ENCODE peak calls at places on chromosomes 11 and 22, in five cellular contexts. Y is stomach, E is dorsolateral prefrontal cortex, U is lower leg skin, T is cardiac muscle cell. A is an unnamed sample.

GRCh38 chr11:46210133-46210636 is 67.3 kb upstream of the CREB3L1 start:
- DNase-seq in Y (no peak), E (no peak), U (no peak), T (peak), A (peak)

GRCh38 chr11:60334005-60334620 is 7.1 kb downstream of the MS4A6E start:
- DNase-seq in Y (peak), E (no peak), U (peak), T (peak), A (no peak)

GRCh38 chr11:125229006-125229405 is 64.5 kb downstream of the PKNOX2 start:
- DNase-seq in Y (no peak), E (no peak), U (no peak), T (no peak), A (no peak)

GRCh38 chr22:19759994-19760651 is 455 bp upstream of the TBX1 start:
- DNase-seq in Y (no peak), E (no peak), U (no peak), T (no peak), A (no peak)

GRCh38 chr11:17256512-17256911 is 20.0 kb upstream of the NUCB2 start:
- DNase-seq in Y (no peak), E (no peak), U (no peak), T (peak), A (peak)

GRCh38 chr11:120383518-120384155 is 47.4 kb downstream of the ARHGEF12 start:
- DNase-seq in Y (no peak), E (no peak), U (no peak), T (no peak), A (no peak)

GRCh38 chr22:46358766-46359165 is 23.3 kb downstream of the TRMU start:
- DNase-seq in Y (no peak), E (no peak), U (no peak), T (no peak), A (no peak)

GRCh38 chr11:34626393-34626792 is 5.5 kb downstream of the EHF start:
- DNase-seq in Y (no peak), E (no peak), U (no peak), T (no peak), A (no peak)

GRCh38 chr11:132289590-132290256 is 919.3 kb downstream of the NTM start:
- DNase-seq in Y (no peak), E (no peak), U (no peak), T (no peak), A (no peak)

GRCh38 chr11:134981824-134982223 is 569.8 kb upstream of the B3GAT1 start:
- DNase-seq in Y (no peak), E (no peak), U (no peak), T (no peak), A (no peak)

GRCh38 chr22:38088723-38089473 is 4.9 kb upstream of the SLC16A8 start:
- DNase-seq in Y (no peak), E (no peak), U (no peak), T (peak), A (no peak)

GRCh38 chr11:15901046-15901445 is 455.3 kb downstream of the SOX6 start:
- DNase-seq in Y (no peak), E (no peak), U (no peak), T (peak), A (no peak)

GRCh38 chr11:36010010-36010740 is 66.3 kb downstream of the LDLRAD3 start:
- DNase-seq in Y (no peak), E (no peak), U (no peak), T (peak), A (no peak)

GRCh38 chr11:86515297-86516094 is 140.8 kb downstream of the CCDC81 start:
- DNase-seq in Y (no peak), E (no peak), U (no peak), T (peak), A (peak)

GRCh38 chr11:117143390-117143789 is 697 bp upstream of the PAFAH1B2 start:
- DNase-seq in Y (peak), E (peak), U (no peak), T (peak), A (no peak)

GRCh38 chr11:112481431-112481830 is 220.8 kb upstream of the PLET1 start:
- DNase-seq in Y (no peak), E (no peak), U (no peak), T (no peak), A (no peak)

GRCh38 chr22:46984751-46985506 is 222.5 kb downstream of the TBC1D22A start:
- DNase-seq in Y (no peak), E (no peak), U (peak), T (peak), A (peak)

GRCh38 chr11:32225491-32226285 is 134.8 kb downstream of the RCN1 start:
- DNase-seq in Y (no peak), E (no peak), U (peak), T (no peak), A (no peak)

GRCh38 chr11:95245038-95245437 is 14.0 kb upstream of the SESN3 start:
- DNase-seq in Y (no peak), E (no peak), U (no peak), T (peak), A (no peak)

GRCh38 chr11:102006835-102007566 is 40.2 kb upstream of the CFAP300 start:
- DNase-seq in Y (peak), E (no peak), U (no peak), T (no peak), A (no peak)

GRCh38 chr11:132831272-132831671 is 701.0 kb downstream of the OPCML start:
- DNase-seq in Y (no peak), E (no peak), U (no peak), T (no peak), A (no peak)

GRCh38 chr11:69422645-69423044 is 58.8 kb upstream of the LINC01488 start:
- DNase-seq in Y (no peak), E (no peak), U (no peak), T (no peak), A (no peak)

GRCh38 chr11:83818349-83818748 is 532.2 kb upstream of the CCDC90B start:
- DNase-seq in Y (no peak), E (no peak), U (no peak), T (no peak), A (no peak)

GRCh38 chr22:31497148-31497938 is 1.0 kb downstream of the SFI1 start:
- DNase-seq in Y (no peak), E (no peak), U (no peak), T (no peak), A (no peak)

GRCh38 chr11:128854801-128855200 is 12.3 kb downstream of the KCNJ1 start:
- DNase-seq in Y (no peak), E (no peak), U (no peak), T (no peak), A (no peak)

GRCh38 chr11:128859563-128860441 is 7.3 kb downstream of the KCNJ1 start:
- DNase-seq in Y (peak), E (no peak), U (no peak), T (peak), A (no peak)

GRCh38 chr11:128853556-128853955 is 13.5 kb downstream of the KCNJ1 start:
- DNase-seq in Y (no peak), E (no peak), U (no peak), T (no peak), A (no peak)

GRCh38 chr11:128857341-128857740 is 9.8 kb downstream of the KCNJ1 start:
- DNase-seq in Y (no peak), E (no peak), U (peak), T (no peak), A (no peak)

GRCh38 chr11:128856241-128856640 is 10.9 kb downstream of the KCNJ1 start:
- DNase-seq in Y (no peak), E (no peak), U (peak), T (no peak), A (no peak)
- TF ChIP-seq CTCF in Y (no peak), E (no peak), U (no peak), T (no peak), A (no peak)

DNA sequence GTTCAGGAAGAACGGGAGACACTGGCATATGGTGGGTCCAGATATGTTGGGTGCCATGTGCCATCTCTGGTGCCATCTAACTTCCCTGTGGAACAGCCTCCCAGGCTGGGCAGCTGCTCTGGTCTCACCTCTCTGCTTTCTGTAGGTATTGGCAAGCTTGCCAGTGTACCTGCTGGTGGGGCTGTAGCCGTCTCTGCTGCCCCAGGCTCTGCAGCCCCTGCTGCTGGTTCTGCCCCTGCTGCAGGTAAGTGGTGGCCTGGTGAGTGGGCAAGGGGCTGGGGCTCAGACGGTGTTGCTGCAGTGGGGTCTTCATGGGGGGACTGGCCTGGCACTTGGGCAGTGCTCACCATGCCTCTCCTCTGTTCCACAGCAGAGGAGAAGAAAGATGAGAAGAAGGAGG is 2.6 kb downstream of the RPLP2 start:
- DNase-seq in Y (no peak), E (no peak), U (no peak), T (no peak), A (no peak)
- H3K4me3 ChIP-seq in Y (no peak), E (no peak), U (no peak), T (no peak), A (no peak)

DNA sequence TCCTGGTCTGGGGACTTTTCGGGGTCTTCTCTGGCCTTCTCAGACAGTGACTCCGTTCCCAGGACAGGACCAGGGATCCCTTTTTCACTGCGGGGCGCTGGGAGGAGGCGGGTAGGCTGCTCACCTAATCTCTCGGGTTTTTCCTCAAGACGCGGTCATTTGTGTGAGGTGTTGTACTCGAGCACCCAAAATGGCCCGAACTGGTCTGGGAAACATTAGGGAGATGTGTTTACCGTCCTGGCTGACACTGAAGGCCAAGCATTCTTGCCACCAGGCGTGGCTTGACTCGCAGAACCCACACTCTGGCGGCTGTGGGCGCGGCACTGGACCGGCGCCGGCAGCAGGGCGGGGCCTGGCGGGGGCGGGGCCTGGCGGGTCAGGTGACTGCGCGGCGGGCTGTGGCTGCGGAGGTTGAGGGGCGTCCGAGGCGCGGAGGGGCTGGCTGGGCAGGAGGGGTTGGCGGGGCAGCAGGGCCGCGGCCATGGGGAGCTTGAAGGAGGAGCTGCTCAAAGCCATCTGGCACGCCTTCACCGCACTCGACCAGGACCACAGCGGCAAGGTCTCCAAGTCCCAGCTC is at the start of gene SWAP70:
- DNase-seq in Y (peak), E (peak), U (peak), T (peak), A (peak)
- TF ChIP-seq CTCF in Y (no peak), E (no peak), U (no peak), T (peak), A (peak)

GRCh38 chr11:48017105-48017874 is 36.9 kb downstream of the PTPRJ start:
- DNase-seq in Y (no peak), E (no peak), U (no peak), T (no peak), A (no peak)

GRCh38 chr11:48019230-48019584 is 38.8 kb downstream of the PTPRJ start:
- DNase-seq in Y (no peak), E (no peak), U (no peak), T (peak), A (no peak)

GRCh38 chr11:48020092-48020755 is 39.9 kb downstream of the PTPRJ start:
- DNase-seq in Y (peak), E (no peak), U (no peak), T (peak), A (no peak)

GRCh38 chr11:48019597-48019996 is 39.2 kb downstream of the PTPRJ start:
- DNase-seq in Y (peak), E (no peak), U (no peak), T (no peak), A (no peak)

GRCh38 chr11:48018561-48019229 is 38.3 kb downstream of the PTPRJ start:
- DNase-seq in Y (no peak), E (no peak), U (no peak), T (no peak), A (no peak)
- H3K4me3 ChIP-seq in Y (no peak), E (peak), U (no peak), T (no peak), A (no peak)

GRCh38 chr22:23858484-23858815 is 775 bp downstream of the SLC2A11 start:
- DNase-seq in Y (no peak), E (no peak), U (no peak), T (no peak), A (no peak)

GRCh38 chr22:23856721-23857605 is 712 bp upstream of the SLC2A11 start:
- DNase-seq in Y (no peak), E (no peak), U (peak), T (peak), A (no peak)

GRCh38 chr22:23859201-23859600 is 1.5 kb downstream of the SLC2A11 start:
- DNase-seq in Y (no peak), E (no peak), U (no peak), T (no peak), A (no peak)

GRCh38 chr22:23862103-23862502 is 4.4 kb downstream of the SLC2A11 start:
- DNase-seq in Y (no peak), E (no peak), U (no peak), T (peak), A (no peak)

DNA sequence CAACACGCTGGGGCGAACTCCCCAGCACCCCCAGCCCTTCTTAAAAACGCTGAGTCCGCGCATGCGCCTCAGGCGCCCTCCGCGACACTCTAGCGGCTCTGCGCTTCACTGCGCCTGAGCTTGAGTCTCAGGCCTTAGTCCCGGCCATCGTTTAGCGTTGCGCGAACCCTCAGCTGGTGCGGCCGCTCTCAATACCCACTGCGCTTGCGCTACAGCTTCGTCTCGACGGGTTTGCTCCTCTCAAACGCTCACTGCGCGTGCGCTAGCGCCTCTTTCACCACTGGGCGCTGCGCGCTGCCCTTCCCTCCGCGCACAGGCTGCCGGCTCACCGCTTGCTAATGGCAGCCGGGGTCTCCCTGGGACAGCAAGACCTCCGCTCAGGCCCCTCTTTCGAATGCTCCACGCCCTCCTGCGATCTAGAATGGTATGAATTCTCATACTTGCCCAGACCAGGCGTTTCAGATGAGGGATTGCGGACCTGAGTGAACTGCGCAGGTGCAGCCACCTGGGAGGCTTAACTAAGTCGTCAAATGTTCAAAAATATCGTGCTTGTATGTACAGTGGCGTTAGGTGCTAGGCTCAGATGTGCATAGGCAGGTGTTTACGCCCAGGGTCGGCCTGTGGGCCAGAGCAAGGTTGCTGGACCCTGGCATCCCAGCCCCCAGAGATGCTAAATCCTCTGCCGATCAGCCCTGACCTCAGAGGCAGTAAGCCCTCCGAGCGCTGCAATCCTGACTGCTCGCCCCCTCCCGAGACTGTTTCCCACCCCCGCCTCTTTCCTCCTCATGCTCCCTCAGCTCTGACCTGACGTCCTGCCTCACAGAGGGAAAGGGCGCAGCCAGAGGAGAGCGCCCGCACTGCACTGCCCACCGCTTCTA is at the start of gene SLC2A11:
- DNase-seq in Y (peak), E (peak), U (peak), T (peak), A (peak)
- TF ChIP-seq CTCF in Y (no peak), E (peak), U (no peak), T (no peak), A (peak)

GRCh38 chr11:72860010-72860409 is 45.8 kb downstream of the ATG16L2 start:
- DNase-seq in Y (no peak), E (no peak), U (no peak), T (no peak), A (no peak)

GRCh38 chr11:72867970-72868369 is 53.8 kb downstream of the ATG16L2 start:
- DNase-seq in Y (no peak), E (no peak), U (no peak), T (no peak), A (no peak)

GRCh38 chr11:72860592-72860991 is 46.4 kb downstream of the ATG16L2 start:
- DNase-seq in Y (no peak), E (no peak), U (no peak), T (no peak), A (no peak)

GRCh38 chr11:72864692-72865655 is 50.8 kb downstream of the ATG16L2 start:
- DNase-seq in Y (no peak), E (no peak), U (no peak), T (peak), A (no peak)

DNA sequence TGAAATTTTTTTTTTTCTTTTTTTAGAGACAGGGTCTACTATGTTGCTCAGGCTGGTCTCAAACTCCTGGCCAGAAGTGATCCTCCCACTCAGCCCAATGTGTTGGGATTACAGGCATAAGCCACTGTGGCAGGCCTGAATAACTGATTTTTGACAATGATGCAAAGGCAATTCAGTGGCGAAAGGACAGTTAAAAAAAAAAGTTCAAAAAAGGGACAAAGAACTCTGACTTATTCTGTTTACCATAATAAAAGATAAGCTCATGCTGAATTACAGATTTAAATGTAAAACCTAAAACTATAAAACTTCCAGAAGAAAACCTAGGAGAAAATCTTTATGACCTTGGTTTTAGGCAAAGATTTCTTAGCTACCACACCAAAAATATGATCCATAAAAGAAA is 48.9 kb downstream of the ATG16L2 start:
- DNase-seq in Y (no peak), E (no peak), U (no peak), T (no peak), A (no peak)
- H3K4me3 ChIP-seq in Y (no peak), E (no peak), U (no peak), T (no peak), A (no peak)

GRCh38 chr11:57764527-57764926 is 2.9 kb downstream of the CTNND1 start:
- DNase-seq in Y (no peak), E (no peak), U (no peak), T (no peak), A (no peak)

GRCh38 chr11:57764972-57765371 is 3.4 kb downstream of the CTNND1 start:
- DNase-seq in Y (no peak), E (no peak), U (no peak), T (no peak), A (no peak)

GRCh38 chr11:57762235-57762866 is 749 bp downstream of the CTNND1 start:
- DNase-seq in Y (no peak), E (no peak), U (no peak), T (peak), A (no peak)

GRCh38 chr11:57761301-57762234 is at the start of gene CTNND1:
- DNase-seq in Y (peak), E (peak), U (peak), T (peak), A (peak)

GRCh38 chr11:57763568-57763967 is 2.0 kb downstream of the CTNND1 start:
- DNase-seq in Y (no peak), E (no peak), U (no peak), T (peak), A (no peak)
- TF ChIP-seq CTCF in Y (no peak), E (peak), U (no peak), T (peak), A (peak)

GRCh38 chr11:7965386-7965785 is at the start of gene NLRP10:
- DNase-seq in Y (no peak), E (no peak), U (no peak), T (no peak), A (peak)
- H3K4me3 ChIP-seq in Y (no peak), E (no peak), U (no peak), T (no peak), A (peak)

GRCh38 chr11:19013181-19013857 is 47.2 kb downstream of the MRGPRX2 start:
- DNase-seq in Y (no peak), E (no peak), U (no peak), T (no peak), A (no peak)
- TF ChIP-seq CTCF in Y (no peak), E (no peak), U (no peak), T (peak), A (no peak)

DNA sequence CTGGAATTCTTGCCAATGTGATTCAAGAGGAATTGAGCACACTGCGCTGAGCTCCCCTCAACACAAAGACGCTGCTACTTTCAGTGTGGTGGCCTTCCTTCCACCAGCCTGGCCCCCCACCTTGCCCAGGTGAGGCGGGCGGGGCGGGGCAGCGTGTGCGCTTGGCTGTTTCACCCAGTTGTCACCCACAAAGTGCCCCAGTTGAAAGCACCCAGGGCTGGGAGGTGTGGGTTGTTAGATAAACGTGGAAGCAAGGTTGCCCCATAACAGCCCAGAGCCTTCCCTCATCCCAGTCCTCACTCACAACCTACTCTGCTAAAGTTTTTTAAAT is 43.1 kb downstream of the CACNG2 start:
- DNase-seq in Y (no peak), E (no peak), U (no peak), T (no peak), A (no peak)
- H3K4me3 ChIP-seq in Y (no peak), E (peak), U (no peak), T (no peak), A (no peak)

A was measured in AG04449.